ENCODE peak calls at places on chromosome 19, in five cellular contexts. J, P, B, V and T are unnamed samples.

GRCh38 chr19:43409415-43409814 is 5.3 kb upstream of the TEX101 start:
- DNase-seq in J (no peak), P (no peak), B (no peak), V (no peak), T (no peak)

GRCh38 chr19:58033741-58034475 is at the start of gene ZSCAN1:
- DNase-seq in V (peak), J (no peak), B (peak), P (peak), T (peak)

GRCh38 chr19:4278010-4278409 is 1.1 kb upstream of the SHD start:
- DNase-seq in V (no peak), P (no peak), J (no peak), B (no peak), T (no peak)

GRCh38 chr19:13861392-13861713 is 15.6 kb upstream of the NANOS3 start:
- DNase-seq in P (no peak), J (no peak), V (peak), B (no peak), T (no peak)

GRCh38 chr19:38718747-38719543 is 25.3 kb downstream of the CAPN12 start:
- DNase-seq in J (no peak), V (no peak), B (peak), P (peak), T (peak)

GRCh38 chr19:5447700-5448311 is 7.4 kb upstream of the ZNRF4 start:
- DNase-seq in V (no peak), J (no peak), P (no peak), B (no peak), T (no peak)

GRCh38 chr19:19134687-19135158 is 3.6 kb downstream of the TMEM161A start:
- DNase-seq in P (peak), V (peak), B (peak), J (no peak), T (peak)

GRCh38 chr19:52170863-52171320 is 529 bp downstream of the ZNF836 start:
- DNase-seq in P (no peak), V (peak), B (no peak), J (no peak), T (peak)